ENCODE peak calls at places on chromosomes 12 and 14, in five cellular contexts. One of them, this sample, is unnamed.

GRCh38 chr14:72553161-72553560 is 340.7 kb downstream of the DPF3 start:
- DNase-seq in uterus: no peak
- DNase-seq in CD8-positive, alpha-beta memory T cell: no peak
- DNase-seq in A673: no peak
- DNase-seq in RWPE1: no peak
- DNase-seq in this sample: no peak

GRCh38 chr12:109617496-109617895 is 43.9 kb downstream of the MVK start:
- DNase-seq in uterus: no peak
- DNase-seq in A673: no peak
- DNase-seq in CD8-positive, alpha-beta memory T cell: no peak
- DNase-seq in RWPE1: no peak
- DNase-seq in this sample: no peak

GRCh38 chr14:102321456-102322101 is 2.0 kb downstream of the ZNF839 start:
- DNase-seq in uterus: no peak
- DNase-seq in A673: no peak
- DNase-seq in RWPE1: no peak
- DNase-seq in CD8-positive, alpha-beta memory T cell: no peak
- DNase-seq in this sample: no peak

GRCh38 chr14:106442857-106443256 is 916.5 kb downstream of the TMEM121 start:
- DNase-seq in CD8-positive, alpha-beta memory T cell: peak; percentile 41
- DNase-seq in RWPE1: no peak
- DNase-seq in uterus: no peak
- DNase-seq in A673: peak; percentile 35
- DNase-seq in this sample: no peak

GRCh38 chr14:68386446-68386845 is 406.4 kb downstream of the ZFP36L1 start:
- DNase-seq in uterus: no peak
- DNase-seq in A673: no peak
- DNase-seq in RWPE1: no peak
- DNase-seq in CD8-positive, alpha-beta memory T cell: no peak
- DNase-seq in this sample: no peak

GRCh38 chr12:123859035-123859434 is 96.9 kb downstream of the DNAH10 start:
- DNase-seq in A673: no peak
- DNase-seq in uterus: no peak
- DNase-seq in CD8-positive, alpha-beta memory T cell: no peak
- DNase-seq in RWPE1: no peak
- DNase-seq in this sample: no peak

GRCh38 chr14:88868558-88869159 is 44.2 kb downstream of the TTC8 start:
- DNase-seq in A673: peak; percentile 21
- DNase-seq in RWPE1: peak; percentile 30
- DNase-seq in CD8-positive, alpha-beta memory T cell: peak; percentile 3
- DNase-seq in uterus: no peak
- DNase-seq in this sample: no peak

GRCh38 chr12:85155791-85156190 is 119.6 kb downstream of the LRRIQ1 start:
- DNase-seq in uterus: no peak
- DNase-seq in A673: peak; percentile 81
- DNase-seq in CD8-positive, alpha-beta memory T cell: no peak
- DNase-seq in RWPE1: peak; percentile 3
- DNase-seq in this sample: no peak

GRCh38 chr12:82593901-82594396 is 92.8 kb upstream of the TMTC2 start:
- DNase-seq in A673: no peak
- DNase-seq in RWPE1: no peak
- DNase-seq in uterus: no peak
- DNase-seq in CD8-positive, alpha-beta memory T cell: no peak
- DNase-seq in this sample: no peak

GRCh38 chr12:69254046-69254445 is 14.7 kb downstream of the CPSF6 start:
- DNase-seq in A673: peak; percentile 63
- DNase-seq in uterus: no peak
- DNase-seq in CD8-positive, alpha-beta memory T cell: peak; percentile 66
- DNase-seq in RWPE1: no peak
- DNase-seq in this sample: peak; percentile 38

GRCh38 chr12:57813111-57813970 is 5.2 kb downstream of the AVIL start:
- DNase-seq in CD8-positive, alpha-beta memory T cell: no peak
- DNase-seq in uterus: no peak
- DNase-seq in RWPE1: no peak
- DNase-seq in A673: no peak
- DNase-seq in this sample: peak; percentile 77

GRCh38 chr12:32794281-32794680 is 38.6 kb upstream of the YARS2 start:
- DNase-seq in CD8-positive, alpha-beta memory T cell: no peak
- DNase-seq in A673: no peak
- DNase-seq in RWPE1: no peak
- DNase-seq in uterus: no peak
- DNase-seq in this sample: no peak

GRCh38 chr12:87439990-87440827 is 589.0 kb downstream of the C12orf50 start:
- DNase-seq in A673: peak; percentile 14
- DNase-seq in CD8-positive, alpha-beta memory T cell: no peak
- DNase-seq in uterus: no peak
- DNase-seq in RWPE1: peak; percentile 65
- DNase-seq in this sample: no peak

GRCh38 chr14:33404964-33405574 is 466.4 kb downstream of the NPAS3 start:
- DNase-seq in CD8-positive, alpha-beta memory T cell: no peak
- DNase-seq in RWPE1: no peak
- DNase-seq in uterus: no peak
- DNase-seq in A673: no peak
- DNase-seq in this sample: no peak

GRCh38 chr12:52524241-52524897 is 4.2 kb upstream of the KRT5 start:
- DNase-seq in CD8-positive, alpha-beta memory T cell: no peak
- DNase-seq in uterus: no peak
- DNase-seq in A673: no peak
- DNase-seq in RWPE1: peak; percentile 54
- DNase-seq in this sample: no peak

GRCh38 chr12:52528641-52529143 is 8.5 kb upstream of the KRT5 start:
- DNase-seq in CD8-positive, alpha-beta memory T cell: no peak
- DNase-seq in RWPE1: no peak
- DNase-seq in A673: no peak
- DNase-seq in uterus: no peak
- DNase-seq in this sample: no peak

GRCh38 chr14:68585690-68586089 is 207.2 kb downstream of the ZFP36L1 start:
- DNase-seq in A673: peak; percentile 88
- DNase-seq in RWPE1: no peak
- DNase-seq in uterus: peak; percentile 72
- DNase-seq in CD8-positive, alpha-beta memory T cell: no peak
- DNase-seq in this sample: no peak

GRCh38 chr14:35333347-35333730 is 41.2 kb downstream of the PSMA6 start:
- DNase-seq in CD8-positive, alpha-beta memory T cell: no peak
- DNase-seq in RWPE1: no peak
- DNase-seq in uterus: no peak
- DNase-seq in A673: no peak
- DNase-seq in this sample: no peak

GRCh38 chr14:68981539-68981976 is 2.5 kb upstream of the ACTN1 start:
- DNase-seq in uterus: no peak
- DNase-seq in CD8-positive, alpha-beta memory T cell: no peak
- DNase-seq in RWPE1: no peak
- DNase-seq in A673: no peak
- DNase-seq in this sample: no peak

GRCh38 chr14:96280104-96280503 is 24.1 kb downstream of the BDKRB1 start:
- DNase-seq in uterus: no peak
- DNase-seq in CD8-positive, alpha-beta memory T cell: no peak
- DNase-seq in A673: no peak
- DNase-seq in RWPE1: no peak
- DNase-seq in this sample: no peak

GRCh38 chr12:101713059-101713682 is 15.7 kb downstream of the CHPT1 start:
- DNase-seq in uterus: peak; percentile 17
- DNase-seq in RWPE1: no peak
- DNase-seq in A673: no peak
- DNase-seq in CD8-positive, alpha-beta memory T cell: no peak
- DNase-seq in this sample: no peak

GRCh38 chr14:77014004-77014604 is 14.4 kb downstream of the IRF2BPL start:
- DNase-seq in CD8-positive, alpha-beta memory T cell: no peak
- DNase-seq in RWPE1: no peak
- DNase-seq in uterus: peak; percentile 61
- DNase-seq in A673: no peak
- DNase-seq in this sample: no peak

GRCh38 chr14:72736348-72736747 is 157.6 kb downstream of the DPF3 start:
- DNase-seq in A673: no peak
- DNase-seq in uterus: no peak
- DNase-seq in RWPE1: peak; percentile 10
- DNase-seq in CD8-positive, alpha-beta memory T cell: no peak
- DNase-seq in this sample: peak; percentile 2

GRCh38 chr14:68561531-68562007 is 231.3 kb downstream of the ZFP36L1 start:
- DNase-seq in uterus: no peak
- DNase-seq in RWPE1: no peak
- DNase-seq in CD8-positive, alpha-beta memory T cell: no peak
- DNase-seq in A673: no peak
- DNase-seq in this sample: no peak

GRCh38 chr12:1619599-1619998 is 9.4 kb upstream of the WNT5B start:
- DNase-seq in A673: peak; percentile 51
- DNase-seq in CD8-positive, alpha-beta memory T cell: no peak
- DNase-seq in uterus: no peak
- DNase-seq in RWPE1: no peak
- DNase-seq in this sample: no peak

GRCh38 chr12:48165089-48166031 is 8.0 kb upstream of the ASB8 start:
- DNase-seq in CD8-positive, alpha-beta memory T cell: peak; percentile 66
- DNase-seq in uterus: no peak
- DNase-seq in RWPE1: peak; percentile 64
- DNase-seq in A673: peak; percentile 68
- DNase-seq in this sample: peak; percentile 96

GRCh38 chr14:81829447-81829846 is 295.8 kb upstream of the SEL1L start:
- DNase-seq in A673: no peak
- DNase-seq in RWPE1: no peak
- DNase-seq in uterus: no peak
- DNase-seq in CD8-positive, alpha-beta memory T cell: no peak
- DNase-seq in this sample: no peak

GRCh38 chr14:60179296-60179924 is 14.2 kb upstream of the DHRS7 start:
- DNase-seq in CD8-positive, alpha-beta memory T cell: no peak
- DNase-seq in A673: no peak
- DNase-seq in uterus: no peak
- DNase-seq in RWPE1: peak; percentile 63
- DNase-seq in this sample: peak; percentile 3

GRCh38 chr14:98579140-98579539 is 692.9 kb downstream of the BCL11B start:
- DNase-seq in CD8-positive, alpha-beta memory T cell: no peak
- DNase-seq in A673: no peak
- DNase-seq in uterus: no peak
- DNase-seq in RWPE1: peak; percentile 57
- DNase-seq in this sample: no peak

GRCh38 chr14:91135039-91135438 is 21.2 kb downstream of the DGLUCY start:
- DNase-seq in CD8-positive, alpha-beta memory T cell: no peak
- DNase-seq in A673: no peak
- DNase-seq in RWPE1: no peak
- DNase-seq in uterus: no peak
- DNase-seq in this sample: no peak

GRCh38 chr14:91139776-91140175 is 25.9 kb downstream of the DGLUCY start:
- DNase-seq in uterus: no peak
- DNase-seq in CD8-positive, alpha-beta memory T cell: no peak
- DNase-seq in RWPE1: no peak
- DNase-seq in A673: no peak
- DNase-seq in this sample: no peak

GRCh38 chr14:91142214-91142668 is 28.4 kb downstream of the DGLUCY start:
- DNase-seq in CD8-positive, alpha-beta memory T cell: no peak
- DNase-seq in RWPE1: no peak
- DNase-seq in A673: peak; percentile 94
- DNase-seq in uterus: no peak
- DNase-seq in this sample: no peak

GRCh38 chr14:91140672-91141071 is 26.8 kb downstream of the DGLUCY start:
- DNase-seq in RWPE1: peak; percentile 61
- DNase-seq in A673: peak; percentile 44
- DNase-seq in uterus: no peak
- DNase-seq in CD8-positive, alpha-beta memory T cell: no peak
- DNase-seq in this sample: no peak

GRCh38 chr14:91138511-91139359 is 24.9 kb downstream of the DGLUCY start:
- DNase-seq in uterus: no peak
- DNase-seq in CD8-positive, alpha-beta memory T cell: peak; percentile 33
- DNase-seq in A673: peak; percentile 78
- DNase-seq in RWPE1: peak; percentile 16
- DNase-seq in this sample: no peak
- H3K27ac ChIP-seq in uterus: no peak overlapping the region
- H3K27ac ChIP-seq in CD8-positive, alpha-beta memory T cell: no peak overlapping the region
- H3K27ac ChIP-seq in A673: no peak overlapping the region
- H3K27ac ChIP-seq in RWPE1: peak overlapping the region; percentile 7
- H3K27ac ChIP-seq in this sample: no peak overlapping the region

GRCh38 chr12:104183443-104183842 is 32.1 kb upstream of the TXNRD1 start:
- DNase-seq in CD8-positive, alpha-beta memory T cell: no peak
- DNase-seq in RWPE1: no peak
- DNase-seq in uterus: no peak
- DNase-seq in A673: no peak
- DNase-seq in this sample: no peak

GRCh38 chr12:104180389-104180788 is 35.2 kb upstream of the TXNRD1 start:
- DNase-seq in CD8-positive, alpha-beta memory T cell: no peak
- DNase-seq in RWPE1: no peak
- DNase-seq in uterus: no peak
- DNase-seq in A673: no peak
- DNase-seq in this sample: no peak

GRCh38 chr12:104182621-104183378 is 32.8 kb upstream of the TXNRD1 start:
- DNase-seq in uterus: no peak
- DNase-seq in RWPE1: no peak
- DNase-seq in CD8-positive, alpha-beta memory T cell: no peak
- DNase-seq in A673: no peak
- DNase-seq in this sample: no peak

GRCh38 chr12:104182144-104182543 is 33.4 kb upstream of the TXNRD1 start:
- DNase-seq in uterus: peak; percentile 83
- DNase-seq in CD8-positive, alpha-beta memory T cell: no peak
- DNase-seq in A673: no peak
- DNase-seq in RWPE1: no peak
- DNase-seq in this sample: no peak

DNA sequence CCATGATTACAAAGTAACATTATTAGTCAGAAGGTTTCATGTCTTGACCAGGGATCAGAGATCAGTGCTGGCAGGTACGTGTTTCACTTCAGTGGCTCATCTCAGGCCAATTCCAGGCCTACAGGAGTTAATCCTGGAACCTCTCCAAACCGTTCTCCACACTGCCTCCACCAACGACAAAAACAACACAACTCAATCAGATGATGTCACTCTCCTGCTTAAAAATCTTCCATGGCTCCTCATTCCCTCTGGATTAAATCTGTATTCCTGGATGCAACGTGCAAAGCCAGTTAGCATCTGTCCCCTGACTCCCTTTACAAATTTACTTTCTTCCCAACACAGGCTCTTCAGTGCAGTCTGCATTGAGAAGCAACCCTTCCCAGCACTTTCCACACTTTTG is 34.3 kb upstream of the TXNRD1 start:
- DNase-seq in RWPE1: no peak
- DNase-seq in CD8-positive, alpha-beta memory T cell: no peak
- DNase-seq in uterus: no peak
- DNase-seq in A673: no peak
- DNase-seq in this sample: no peak
- H3K27ac ChIP-seq in RWPE1: no peak overlapping the region
- H3K27ac ChIP-seq in CD8-positive, alpha-beta memory T cell: no peak overlapping the region
- H3K27ac ChIP-seq in uterus: peak overlapping the region; percentile 95
- H3K27ac ChIP-seq in A673: no peak overlapping the region
- H3K27ac ChIP-seq in this sample: no peak overlapping the region

GRCh38 chr12:3085341-3086125 is 8.4 kb downstream of the TSPAN9 start:
- DNase-seq in uterus: no peak
- DNase-seq in CD8-positive, alpha-beta memory T cell: no peak
- DNase-seq in RWPE1: no peak
- DNase-seq in A673: no peak
- DNase-seq in this sample: no peak
- H3K27ac ChIP-seq in uterus: no peak overlapping the region
- H3K27ac ChIP-seq in CD8-positive, alpha-beta memory T cell: no peak overlapping the region
- H3K27ac ChIP-seq in RWPE1: no peak overlapping the region
- H3K27ac ChIP-seq in A673: peak overlapping the region; percentile 40
- H3K27ac ChIP-seq in this sample: no peak overlapping the region

DNA sequence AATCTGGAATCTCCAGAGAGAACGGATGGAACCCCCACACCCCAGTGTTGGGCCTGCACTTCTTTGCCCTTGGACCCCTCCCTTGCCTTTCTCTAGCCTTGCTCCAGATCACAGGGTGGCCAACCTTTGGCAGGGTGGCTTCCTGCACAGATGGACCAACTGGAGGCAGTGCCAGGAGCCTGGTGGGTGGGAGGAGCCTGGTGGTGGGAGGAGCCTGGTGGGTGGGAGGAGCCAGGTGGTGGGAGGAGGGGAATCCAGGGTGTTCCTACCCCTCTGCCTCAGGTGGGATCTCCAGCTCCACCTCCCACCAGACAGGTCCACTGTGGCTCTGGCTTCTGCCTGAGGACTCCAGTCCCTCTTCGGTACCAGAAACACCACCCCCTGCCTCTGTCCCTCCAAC is 15.0 kb upstream of the ORAI1 start:
- DNase-seq in A673: no peak
- DNase-seq in CD8-positive, alpha-beta memory T cell: no peak
- DNase-seq in RWPE1: peak; percentile 21
- DNase-seq in uterus: peak; percentile 24
- DNase-seq in this sample: no peak
- H3K27ac ChIP-seq in A673: no peak overlapping the region
- H3K27ac ChIP-seq in CD8-positive, alpha-beta memory T cell: no peak overlapping the region
- H3K27ac ChIP-seq in RWPE1: no peak overlapping the region
- H3K27ac ChIP-seq in uterus: peak overlapping the region; percentile 78
- H3K27ac ChIP-seq in this sample: no peak overlapping the region

This sample was measured in SJSA1.